ENCODE peak calls at places on chromosome 15, in seven cellular contexts. One of them, this sample, is unnamed.

GRCh38 chr15:52095597-52096262 is 16.8 kb downstream of the BCL2L10 start:
- DNase-seq in transverse colon: no peak
- DNase-seq in aorta: no peak
- DNase-seq in right lobe of liver: no peak
- DNase-seq in mammary epithelial cell: peak; percentile 98
- DNase-seq in upper lobe of left lung: no peak
- DNase-seq in ascending aorta: no peak
- DNase-seq in this sample: no peak

GRCh38 chr15:40762919-40763800 is 708 bp upstream of the GCHFR start:
- DNase-seq in transverse colon: peak; percentile 85
- DNase-seq in aorta: peak; percentile 78
- DNase-seq in right lobe of liver: peak; percentile 94
- DNase-seq in mammary epithelial cell: peak; percentile 50
- DNase-seq in upper lobe of left lung: peak; percentile 68
- DNase-seq in ascending aorta: no peak
- DNase-seq in this sample: peak; percentile 72

GRCh38 chr15:100266166-100266565 is 75.6 kb downstream of the ADAMTS17 start:
- DNase-seq in transverse colon: no peak
- DNase-seq in aorta: no peak
- DNase-seq in right lobe of liver: no peak
- DNase-seq in mammary epithelial cell: no peak
- DNase-seq in upper lobe of left lung: no peak
- DNase-seq in ascending aorta: no peak
- DNase-seq in this sample: no peak

GRCh38 chr15:78991476-78991875 is 46.6 kb upstream of the CTSH start:
- DNase-seq in transverse colon: no peak
- DNase-seq in aorta: peak; percentile 38
- DNase-seq in right lobe of liver: no peak
- DNase-seq in mammary epithelial cell: no peak
- DNase-seq in upper lobe of left lung: no peak
- DNase-seq in ascending aorta: no peak
- DNase-seq in this sample: peak; percentile 50

GRCh38 chr15:41323611-41324010 is 8.8 kb downstream of the OIP5 start:
- DNase-seq in transverse colon: no peak
- DNase-seq in aorta: no peak
- DNase-seq in right lobe of liver: no peak
- DNase-seq in mammary epithelial cell: no peak
- DNase-seq in upper lobe of left lung: no peak
- DNase-seq in ascending aorta: no peak
- DNase-seq in this sample: no peak

GRCh38 chr15:48563944-48564343 is 81.6 kb downstream of the FBN1 start:
- DNase-seq in transverse colon: no peak
- DNase-seq in aorta: no peak
- DNase-seq in right lobe of liver: no peak
- DNase-seq in mammary epithelial cell: no peak
- DNase-seq in upper lobe of left lung: no peak
- DNase-seq in ascending aorta: no peak
- DNase-seq in this sample: no peak

GRCh38 chr15:88246666-88247446 is 9.7 kb downstream of the NTRK3 start:
- DNase-seq in transverse colon: peak; percentile 67
- DNase-seq in aorta: peak; percentile 84
- DNase-seq in right lobe of liver: peak; percentile 80
- DNase-seq in mammary epithelial cell: peak; percentile 52
- DNase-seq in upper lobe of left lung: peak; percentile 68
- DNase-seq in ascending aorta: no peak
- DNase-seq in this sample: peak; percentile 88

GRCh38 chr15:82570721-82571519 is 30.7 kb upstream of the RPS17 start:
- DNase-seq in transverse colon: no peak
- DNase-seq in aorta: peak; percentile 32
- DNase-seq in right lobe of liver: no peak
- DNase-seq in mammary epithelial cell: no peak
- DNase-seq in upper lobe of left lung: no peak
- DNase-seq in ascending aorta: no peak
- DNase-seq in this sample: no peak

GRCh38 chr15:70264014-70264492 is 166.3 kb upstream of the TLE3 start:
- DNase-seq in transverse colon: no peak
- DNase-seq in aorta: peak; percentile 55
- DNase-seq in right lobe of liver: no peak
- DNase-seq in mammary epithelial cell: no peak
- DNase-seq in upper lobe of left lung: no peak
- DNase-seq in ascending aorta: no peak
- DNase-seq in this sample: peak; percentile 31

GRCh38 chr15:64816452-64816851 is 9.0 kb downstream of the PIF1 start:
- DNase-seq in transverse colon: no peak
- DNase-seq in aorta: no peak
- DNase-seq in right lobe of liver: peak; percentile 74
- DNase-seq in mammary epithelial cell: no peak
- DNase-seq in upper lobe of left lung: no peak
- DNase-seq in ascending aorta: no peak
- DNase-seq in this sample: no peak

GRCh38 chr15:66017009-66017408 is 147.7 kb downstream of the RAB11A start:
- DNase-seq in transverse colon: no peak
- DNase-seq in aorta: no peak
- DNase-seq in right lobe of liver: no peak
- DNase-seq in mammary epithelial cell: no peak
- DNase-seq in upper lobe of left lung: no peak
- DNase-seq in ascending aorta: no peak
- DNase-seq in this sample: no peak

GRCh38 chr15:57134877-57135276 is 216.4 kb downstream of the TCF12 start:
- DNase-seq in transverse colon: no peak
- DNase-seq in aorta: no peak
- DNase-seq in right lobe of liver: no peak
- DNase-seq in mammary epithelial cell: no peak
- DNase-seq in upper lobe of left lung: no peak
- DNase-seq in ascending aorta: no peak
- DNase-seq in this sample: no peak

GRCh38 chr15:36390491-36390890 is 188.9 kb upstream of the CDIN1 start:
- DNase-seq in transverse colon: no peak
- DNase-seq in aorta: no peak
- DNase-seq in right lobe of liver: no peak
- DNase-seq in mammary epithelial cell: no peak
- DNase-seq in upper lobe of left lung: no peak
- DNase-seq in ascending aorta: no peak
- DNase-seq in this sample: no peak

GRCh38 chr15:96619171-96619570 is 288.7 kb downstream of the NR2F2 start:
- DNase-seq in transverse colon: no peak
- DNase-seq in aorta: no peak
- DNase-seq in right lobe of liver: no peak
- DNase-seq in mammary epithelial cell: no peak
- DNase-seq in upper lobe of left lung: no peak
- DNase-seq in ascending aorta: no peak
- DNase-seq in this sample: no peak

GRCh38 chr15:89075846-89076245 is 12.4 kb upstream of the ABHD2 start:
- DNase-seq in transverse colon: no peak
- DNase-seq in aorta: no peak
- DNase-seq in right lobe of liver: no peak
- DNase-seq in mammary epithelial cell: no peak
- DNase-seq in upper lobe of left lung: peak; percentile 31
- DNase-seq in ascending aorta: no peak
- DNase-seq in this sample: no peak

GRCh38 chr15:80674245-80674614 is 20.9 kb upstream of the ABHD17C start:
- DNase-seq in transverse colon: no peak
- DNase-seq in aorta: no peak
- DNase-seq in right lobe of liver: no peak
- DNase-seq in mammary epithelial cell: peak; percentile 68
- DNase-seq in upper lobe of left lung: no peak
- DNase-seq in ascending aorta: no peak
- DNase-seq in this sample: no peak

GRCh38 chr15:78551902-78552301 is 11.7 kb downstream of the PSMA4 start:
- DNase-seq in transverse colon: no peak
- DNase-seq in aorta: no peak
- DNase-seq in right lobe of liver: no peak
- DNase-seq in mammary epithelial cell: no peak
- DNase-seq in upper lobe of left lung: no peak
- DNase-seq in ascending aorta: no peak
- DNase-seq in this sample: no peak

GRCh38 chr15:88911766-88912118 is 1.4 kb downstream of the MFGE8 start:
- DNase-seq in transverse colon: no peak
- DNase-seq in aorta: peak; percentile 62
- DNase-seq in right lobe of liver: no peak
- DNase-seq in mammary epithelial cell: peak; percentile 76
- DNase-seq in upper lobe of left lung: peak; percentile 62
- DNase-seq in ascending aorta: no peak
- DNase-seq in this sample: no peak

GRCh38 chr15:81101894-81102815 is 31.9 kb upstream of the CFAP161 start:
- DNase-seq in transverse colon: no peak
- DNase-seq in aorta: no peak
- DNase-seq in right lobe of liver: no peak
- DNase-seq in mammary epithelial cell: no peak
- DNase-seq in upper lobe of left lung: no peak
- DNase-seq in ascending aorta: no peak
- DNase-seq in this sample: no peak

GRCh38 chr15:22942306-22942855 is 37.8 kb downstream of the CYFIP1 start:
- DNase-seq in transverse colon: no peak
- DNase-seq in aorta: peak; percentile 9
- DNase-seq in right lobe of liver: no peak
- DNase-seq in mammary epithelial cell: no peak
- DNase-seq in upper lobe of left lung: no peak
- DNase-seq in ascending aorta: no peak
- DNase-seq in this sample: no peak

GRCh38 chr15:63752075-63752684 is 81.6 kb downstream of the HERC1 start:
- DNase-seq in transverse colon: peak; percentile 25
- DNase-seq in aorta: no peak
- DNase-seq in right lobe of liver: no peak
- DNase-seq in mammary epithelial cell: peak; percentile 40
- DNase-seq in upper lobe of left lung: no peak
- DNase-seq in ascending aorta: no peak
- DNase-seq in this sample: peak; percentile 53

DNA sequence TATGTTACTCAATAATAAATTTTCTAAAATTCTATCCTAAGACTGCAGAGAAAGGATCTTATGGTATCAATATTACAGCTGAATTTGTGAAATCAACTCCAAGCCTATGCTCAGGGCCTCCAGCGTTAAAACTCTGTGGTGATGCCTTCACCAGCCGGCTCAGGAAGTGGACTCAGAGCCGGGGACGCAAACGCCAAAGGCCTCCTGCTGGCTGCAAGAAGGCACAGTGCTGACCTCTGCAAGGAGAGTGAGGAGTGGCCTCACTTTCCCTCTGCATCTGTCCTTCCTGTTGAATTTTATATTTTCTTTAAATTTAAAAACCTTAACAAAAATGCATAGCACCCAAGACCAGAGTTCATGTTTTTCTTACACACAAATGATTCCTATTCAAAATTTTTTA is 48.5 kb downstream of the HERC2 start:
- DNase-seq in transverse colon: no peak
- DNase-seq in aorta: no peak
- DNase-seq in right lobe of liver: no peak
- DNase-seq in mammary epithelial cell: no peak
- DNase-seq in upper lobe of left lung: no peak
- DNase-seq in ascending aorta: no peak
- DNase-seq in this sample: peak; percentile 22
- H3K4me3 ChIP-seq in transverse colon: no peak overlapping the region
- H3K4me3 ChIP-seq in aorta: no peak overlapping the region
- H3K4me3 ChIP-seq in right lobe of liver: no peak overlapping the region
- H3K4me3 ChIP-seq in mammary epithelial cell: no peak overlapping the region
- H3K4me3 ChIP-seq in upper lobe of left lung: no peak overlapping the region
- H3K4me3 ChIP-seq in ascending aorta: no peak overlapping the region
- H3K4me3 ChIP-seq in this sample: no peak overlapping the region

DNA sequence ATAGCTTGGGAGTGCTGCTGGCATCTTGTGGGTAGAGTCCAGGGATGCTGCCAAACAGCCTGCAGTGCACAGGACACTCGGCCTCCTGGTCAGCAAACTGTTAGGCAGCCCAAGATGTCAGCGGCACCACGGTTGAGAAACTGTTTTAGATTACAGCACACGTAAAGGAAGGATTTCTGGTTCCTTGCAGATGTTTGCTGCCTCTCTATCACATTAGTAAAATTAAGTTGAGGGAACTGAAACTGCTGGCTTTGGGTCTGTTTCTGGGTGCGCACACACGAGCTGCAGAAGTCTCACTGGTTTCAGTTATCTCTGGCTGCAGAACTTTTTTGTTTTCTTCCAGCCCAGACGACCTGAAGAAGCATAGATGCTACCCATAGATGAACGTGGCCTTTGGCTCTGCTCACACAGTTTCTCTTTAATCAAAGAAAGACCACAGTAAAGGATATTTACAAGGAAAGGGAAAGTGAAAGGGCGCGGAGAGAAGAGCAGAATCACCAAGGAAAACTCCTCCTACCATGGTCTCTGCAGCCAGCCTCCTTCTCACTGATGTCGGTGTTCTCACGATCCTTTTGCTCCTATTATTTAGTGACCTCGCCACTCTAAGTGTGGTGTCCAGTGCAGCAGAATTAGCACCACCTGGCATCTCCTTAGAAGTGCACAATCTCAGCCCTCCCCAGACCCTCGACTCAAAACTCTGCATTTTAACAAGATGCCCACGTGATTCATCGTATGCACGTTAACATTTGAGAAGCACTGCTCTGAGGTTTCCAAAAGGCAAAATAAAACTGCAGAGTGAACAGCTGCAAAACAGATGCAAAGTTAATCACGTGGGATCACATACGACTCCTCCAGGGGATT is 50.6 kb upstream of the AKAP13 start:
- DNase-seq in transverse colon: peak; percentile 44
- DNase-seq in aorta: no peak
- DNase-seq in right lobe of liver: no peak
- DNase-seq in mammary epithelial cell: no peak
- DNase-seq in upper lobe of left lung: peak; percentile 32
- DNase-seq in ascending aorta: no peak
- DNase-seq in this sample: peak; percentile 32
- H3K4me3 ChIP-seq in transverse colon: peak overlapping the region; percentile 12
- H3K4me3 ChIP-seq in aorta: peak overlapping the region; percentile 65
- H3K4me3 ChIP-seq in right lobe of liver: peak overlapping the region; percentile 24
- H3K4me3 ChIP-seq in mammary epithelial cell: peak overlapping the region; percentile 50
- H3K4me3 ChIP-seq in upper lobe of left lung: peak overlapping the region; percentile 35
- H3K4me3 ChIP-seq in ascending aorta: peak overlapping the region; percentile 60
- H3K4me3 ChIP-seq in this sample: peak overlapping the region; percentile 45

DNA sequence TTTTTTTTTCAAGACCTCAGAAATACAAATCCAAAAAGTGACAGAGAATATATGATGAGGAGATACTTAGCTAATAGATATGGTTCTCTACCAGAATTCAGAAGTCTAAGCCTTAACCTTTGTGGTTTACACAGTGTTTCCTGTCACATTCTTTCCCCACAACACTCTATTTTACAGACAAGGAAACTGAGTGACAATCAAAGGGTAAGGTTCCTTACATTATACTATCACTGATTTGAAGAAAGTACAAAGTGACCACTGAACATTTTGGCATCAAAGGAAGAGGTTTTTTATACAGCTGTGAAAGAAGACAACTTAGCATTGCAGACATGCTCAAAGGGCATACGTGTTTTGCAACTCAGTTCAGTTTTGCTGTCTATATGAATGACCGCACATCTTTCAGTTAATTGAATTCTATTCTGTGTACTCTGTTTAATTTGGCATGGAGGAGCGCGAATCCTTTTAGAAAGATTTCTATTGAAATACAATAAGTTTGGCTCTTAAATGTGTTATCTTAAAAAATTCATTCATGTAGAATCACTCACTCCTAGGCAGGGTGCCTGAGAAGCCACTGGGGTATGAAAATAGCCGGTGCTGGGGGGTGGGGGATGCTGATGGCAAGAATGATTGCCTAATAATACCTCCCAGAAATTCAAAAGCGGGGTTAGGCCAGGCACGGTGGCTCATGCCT is 66.6 kb upstream of the SKOR1 start:
- DNase-seq in transverse colon: no peak
- DNase-seq in aorta: no peak
- DNase-seq in right lobe of liver: no peak
- DNase-seq in mammary epithelial cell: no peak
- DNase-seq in upper lobe of left lung: no peak
- DNase-seq in ascending aorta: no peak
- DNase-seq in this sample: no peak
- H3K4me3 ChIP-seq in transverse colon: no peak overlapping the region
- H3K4me3 ChIP-seq in aorta: no peak overlapping the region
- H3K4me3 ChIP-seq in right lobe of liver: no peak overlapping the region
- H3K4me3 ChIP-seq in mammary epithelial cell: no peak overlapping the region
- H3K4me3 ChIP-seq in upper lobe of left lung: no peak overlapping the region
- H3K4me3 ChIP-seq in ascending aorta: no peak overlapping the region
- H3K4me3 ChIP-seq in this sample: no peak overlapping the region

GRCh38 chr15:38685686-38686339 is 121.2 kb upstream of the RASGRP1 start:
- DNase-seq in transverse colon: no peak
- DNase-seq in aorta: no peak
- DNase-seq in right lobe of liver: no peak
- DNase-seq in mammary epithelial cell: no peak
- DNase-seq in upper lobe of left lung: no peak
- DNase-seq in ascending aorta: no peak
- DNase-seq in this sample: no peak
- H3K4me3 ChIP-seq in transverse colon: no peak overlapping the region
- H3K4me3 ChIP-seq in aorta: no peak overlapping the region
- H3K4me3 ChIP-seq in right lobe of liver: no peak overlapping the region
- H3K4me3 ChIP-seq in mammary epithelial cell: no peak overlapping the region
- H3K4me3 ChIP-seq in upper lobe of left lung: no peak overlapping the region
- H3K4me3 ChIP-seq in ascending aorta: no peak overlapping the region
- H3K4me3 ChIP-seq in this sample: no peak overlapping the region

This sample was measured in testis.